ENCODE peak calls at places on chromosomes 4 and X, in seven cellular contexts. One of them, this sample, is unnamed.
A peak's percentile ranks its signal among the peaks of the same experiment; 100 is the strongest.

GRCh38 chr4:188372051-188372450 is 232.8 kb downstream of the TRIML1 start:
- DNase-seq in SK-N-SH: no peak
- DNase-seq in K562: no peak
- DNase-seq in GM12891: no peak
- DNase-seq in H1: no peak
- DNase-seq in GM12878: no peak
- DNase-seq in HepG2: no peak
- DNase-seq in this sample: no peak

GRCh38 chr4:48879561-48880442 is 26.8 kb downstream of the OCIAD2 start:
- DNase-seq in SK-N-SH: no peak
- DNase-seq in K562: no peak
- DNase-seq in GM12891: no peak
- DNase-seq in H1: no peak
- DNase-seq in GM12878: no peak
- DNase-seq in HepG2: no peak
- DNase-seq in this sample: no peak

GRCh38 chr4:76607266-76607799 is 172.3 kb downstream of the SHROOM3 start:
- DNase-seq in SK-N-SH: no peak
- DNase-seq in K562: no peak
- DNase-seq in GM12891: peak; percentile 18
- DNase-seq in H1: no peak
- DNase-seq in GM12878: peak; percentile 62
- DNase-seq in HepG2: no peak
- DNase-seq in this sample: peak; percentile 19

GRCh38 chrX:39260965-39261364 is 459.7 kb downstream of the MID1IP1 start:
- DNase-seq in SK-N-SH: no peak
- DNase-seq in K562: no peak
- DNase-seq in GM12891: no peak
- DNase-seq in H1: no peak
- DNase-seq in GM12878: no peak
- DNase-seq in HepG2: no peak
- DNase-seq in this sample: no peak

GRCh38 chrX:115324194-115324593 is 34.7 kb downstream of the LUZP4 start:
- DNase-seq in SK-N-SH: no peak
- DNase-seq in K562: no peak
- DNase-seq in GM12891: no peak
- DNase-seq in H1: no peak
- DNase-seq in GM12878: no peak
- DNase-seq in HepG2: no peak
- DNase-seq in this sample: no peak

GRCh38 chrX:24026403-24026801 is 584 bp downstream of the KLHL15 start:
- DNase-seq in SK-N-SH: peak; percentile 48
- DNase-seq in K562: no peak
- DNase-seq in GM12891: no peak
- DNase-seq in H1: no peak
- DNase-seq in GM12878: no peak
- DNase-seq in HepG2: no peak
- DNase-seq in this sample: no peak

GRCh38 chrX:23937100-23937499 is 29.3 kb downstream of the CXorf58 start:
- DNase-seq in SK-N-SH: no peak
- DNase-seq in K562: peak; percentile 14
- DNase-seq in GM12891: no peak
- DNase-seq in H1: no peak
- DNase-seq in GM12878: no peak
- DNase-seq in HepG2: no peak
- DNase-seq in this sample: no peak

GRCh38 chr4:37594095-37594494 is 92.1 kb downstream of the RELL1 start:
- DNase-seq in SK-N-SH: no peak
- DNase-seq in K562: no peak
- DNase-seq in GM12891: no peak
- DNase-seq in H1: no peak
- DNase-seq in GM12878: no peak
- DNase-seq in HepG2: no peak
- DNase-seq in this sample: no peak

GRCh38 chrX:12946838-12947544 is 27.9 kb upstream of the TMSB4X start:
- DNase-seq in SK-N-SH: peak; percentile 62
- DNase-seq in K562: peak; percentile 71
- DNase-seq in GM12891: no peak
- DNase-seq in H1: peak; percentile 86
- DNase-seq in GM12878: peak; percentile 85
- DNase-seq in HepG2: peak; percentile 47
- DNase-seq in this sample: no peak

GRCh38 chrX:9650091-9650490 is 115.6 kb downstream of the GPR143 start:
- DNase-seq in SK-N-SH: no peak
- DNase-seq in K562: no peak
- DNase-seq in GM12891: no peak
- DNase-seq in H1: no peak
- DNase-seq in GM12878: no peak
- DNase-seq in HepG2: no peak
- DNase-seq in this sample: no peak

GRCh38 chr4:182257503-182257902 is 14.3 kb downstream of the TENM3 start:
- DNase-seq in SK-N-SH: no peak
- DNase-seq in K562: no peak
- DNase-seq in GM12891: no peak
- DNase-seq in H1: no peak
- DNase-seq in GM12878: no peak
- DNase-seq in HepG2: no peak
- DNase-seq in this sample: no peak

GRCh38 chr4:57270350-57270749 is 160.2 kb upstream of the IGFBP7 start:
- DNase-seq in SK-N-SH: no peak
- DNase-seq in K562: no peak
- DNase-seq in GM12891: no peak
- DNase-seq in H1: no peak
- DNase-seq in GM12878: no peak
- DNase-seq in HepG2: no peak
- DNase-seq in this sample: no peak

GRCh38 chrX:149021164-149021563 is 483.9 kb downstream of the IDS start:
- DNase-seq in SK-N-SH: no peak
- DNase-seq in K562: no peak
- DNase-seq in GM12891: no peak
- DNase-seq in H1: no peak
- DNase-seq in GM12878: no peak
- DNase-seq in HepG2: no peak
- DNase-seq in this sample: no peak

GRCh38 chr4:159238631-159239030 is 135.8 kb downstream of the RAPGEF2 start:
- DNase-seq in SK-N-SH: no peak
- DNase-seq in K562: no peak
- DNase-seq in GM12891: no peak
- DNase-seq in H1: no peak
- DNase-seq in GM12878: no peak
- DNase-seq in HepG2: no peak
- DNase-seq in this sample: no peak

GRCh38 chrX:136528645-136529315 is 3.2 kb upstream of the VGLL1 start:
- DNase-seq in SK-N-SH: no peak
- DNase-seq in K562: peak; percentile 29
- DNase-seq in GM12891: no peak
- DNase-seq in H1: peak; percentile 40
- DNase-seq in GM12878: no peak
- DNase-seq in HepG2: no peak
- DNase-seq in this sample: no peak

GRCh38 chr4:7811536-7812190 is 128.0 kb downstream of the AFAP1 start:
- DNase-seq in SK-N-SH: no peak
- DNase-seq in K562: no peak
- DNase-seq in GM12891: no peak
- DNase-seq in H1: no peak
- DNase-seq in GM12878: no peak
- DNase-seq in HepG2: no peak
- DNase-seq in this sample: no peak

GRCh38 chr4:112978691-112979472 is 70.6 kb upstream of the ANK2 start:
- DNase-seq in SK-N-SH: no peak
- DNase-seq in K562: no peak
- DNase-seq in GM12891: no peak
- DNase-seq in H1: no peak
- DNase-seq in GM12878: no peak
- DNase-seq in HepG2: no peak
- DNase-seq in this sample: no peak

GRCh38 chrX:37871626-37872302 is 24.4 kb upstream of the DYNLT3 start:
- DNase-seq in SK-N-SH: no peak
- DNase-seq in K562: peak; percentile 31
- DNase-seq in GM12891: no peak
- DNase-seq in H1: no peak
- DNase-seq in GM12878: no peak
- DNase-seq in HepG2: no peak
- DNase-seq in this sample: no peak

GRCh38 chr4:81631958-81632439 is 160.3 kb upstream of the RASGEF1B start:
- DNase-seq in SK-N-SH: no peak
- DNase-seq in K562: peak; percentile 7
- DNase-seq in GM12891: no peak
- DNase-seq in H1: no peak
- DNase-seq in GM12878: no peak
- DNase-seq in HepG2: peak; percentile 49
- DNase-seq in this sample: no peak

GRCh38 chr4:111788046-111788642 is 357.1 kb upstream of the FAM241A start:
- DNase-seq in SK-N-SH: no peak
- DNase-seq in K562: no peak
- DNase-seq in GM12891: no peak
- DNase-seq in H1: peak; percentile 68
- DNase-seq in GM12878: no peak
- DNase-seq in HepG2: no peak
- DNase-seq in this sample: no peak

GRCh38 chrX:139194571-139195280 is 335.8 kb upstream of the F9 start:
- DNase-seq in SK-N-SH: no peak
- DNase-seq in K562: peak; percentile 47
- DNase-seq in GM12891: no peak
- DNase-seq in H1: no peak
- DNase-seq in GM12878: no peak
- DNase-seq in HepG2: no peak
- DNase-seq in this sample: no peak

GRCh38 chrX:71181558-71181909 is 36.9 kb downstream of the NLGN3 start:
- DNase-seq in SK-N-SH: peak; percentile 41
- DNase-seq in K562: peak; percentile 12
- DNase-seq in GM12891: no peak
- DNase-seq in H1: no peak
- DNase-seq in GM12878: no peak
- DNase-seq in HepG2: no peak
- DNase-seq in this sample: no peak

GRCh38 chr4:145770124-145770523 is 90.2 kb downstream of the C4orf51 start:
- DNase-seq in SK-N-SH: no peak
- DNase-seq in K562: no peak
- DNase-seq in GM12891: no peak
- DNase-seq in H1: no peak
- DNase-seq in GM12878: no peak
- DNase-seq in HepG2: no peak
- DNase-seq in this sample: no peak

GRCh38 chrX:115968436-115969252 is 201.9 kb upstream of the AGTR2 start:
- DNase-seq in SK-N-SH: peak; percentile 76
- DNase-seq in K562: no peak
- DNase-seq in GM12891: no peak
- DNase-seq in H1: peak; percentile 72
- DNase-seq in GM12878: no peak
- DNase-seq in HepG2: no peak
- DNase-seq in this sample: no peak

GRCh38 chr4:118888666-118889312 is at the start of gene SYNPO2:
- DNase-seq in SK-N-SH: peak; percentile 78
- DNase-seq in K562: no peak
- DNase-seq in GM12891: peak; percentile 21
- DNase-seq in H1: peak; percentile 85
- DNase-seq in GM12878: no peak
- DNase-seq in HepG2: no peak
- DNase-seq in this sample: peak; percentile 9
- TF ChIP-seq TAF1 in SK-N-SH: peak; percentile 99
- TF ChIP-seq TAF1 in K562: no peak
- TF ChIP-seq TAF1 in GM12891: no peak
- TF ChIP-seq TAF1 in H1: peak; percentile 82
- TF ChIP-seq TAF1 in GM12878: no peak
- TF ChIP-seq TAF1 in HepG2: no peak
- TF ChIP-seq TAF1 in this sample: no peak

DNA sequence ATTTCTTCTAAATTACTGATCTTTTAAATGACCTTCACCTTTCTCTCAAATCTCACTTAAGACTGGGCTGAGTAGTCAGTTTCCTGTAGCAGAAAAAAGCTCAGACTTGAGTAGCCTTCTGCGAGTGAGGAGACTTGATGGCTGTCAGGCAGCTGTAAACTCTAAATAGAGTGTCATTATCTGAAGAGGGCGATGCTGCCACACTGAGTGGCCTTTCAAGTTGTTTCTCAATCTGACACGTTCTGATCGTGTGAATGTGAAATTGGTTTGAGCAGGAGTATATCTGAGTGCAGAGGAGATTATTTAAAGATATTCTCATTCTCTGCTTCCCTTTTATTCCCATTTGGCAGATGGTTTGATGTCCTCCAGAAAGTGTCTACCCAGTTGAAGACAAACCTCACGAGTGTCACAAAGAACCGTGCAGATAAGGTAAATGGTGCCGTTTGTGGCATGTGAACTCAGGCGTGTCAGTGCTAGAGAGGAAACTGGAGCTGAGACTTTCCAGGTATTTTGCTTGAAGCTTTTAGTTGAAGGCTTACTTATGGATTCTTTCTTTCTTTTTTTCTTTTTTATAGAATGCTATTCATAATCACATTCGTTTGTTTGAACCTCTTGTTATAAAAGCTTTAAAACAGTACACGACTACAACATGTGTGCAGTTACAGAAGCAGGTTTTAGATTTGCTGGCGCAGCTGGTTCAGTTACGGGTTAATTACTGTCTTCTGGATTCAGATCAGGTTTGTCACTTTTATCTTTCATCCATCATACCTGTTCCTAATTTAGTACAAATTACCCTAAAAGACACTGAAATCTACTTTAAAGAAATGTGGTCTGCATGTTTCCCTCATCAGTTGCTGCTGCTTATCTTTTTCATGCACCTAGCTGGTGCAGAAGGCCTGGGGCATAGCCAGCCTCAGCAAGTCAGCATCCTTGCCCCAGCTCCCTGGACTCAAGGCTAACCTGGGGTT is 74.3 kb upstream of the MSANTD1 start:
- DNase-seq in SK-N-SH: no peak
- DNase-seq in K562: no peak
- DNase-seq in GM12891: no peak
- DNase-seq in H1: no peak
- DNase-seq in GM12878: no peak
- DNase-seq in HepG2: no peak
- DNase-seq in this sample: no peak
- TF ChIP-seq TAF1 in SK-N-SH: no peak
- TF ChIP-seq TAF1 in K562: no peak
- TF ChIP-seq TAF1 in GM12891: no peak
- TF ChIP-seq TAF1 in H1: no peak
- TF ChIP-seq TAF1 in GM12878: no peak
- TF ChIP-seq TAF1 in HepG2: no peak
- TF ChIP-seq TAF1 in this sample: no peak

GRCh38 chr4:19583827-19584569 is 667.7 kb upstream of the SLIT2 start:
- DNase-seq in SK-N-SH: no peak
- DNase-seq in K562: no peak
- DNase-seq in GM12891: no peak
- DNase-seq in H1: no peak
- DNase-seq in GM12878: no peak
- DNase-seq in HepG2: no peak
- DNase-seq in this sample: no peak
- TF ChIP-seq TAF1 in SK-N-SH: no peak
- TF ChIP-seq TAF1 in K562: no peak
- TF ChIP-seq TAF1 in GM12891: no peak
- TF ChIP-seq TAF1 in H1: no peak
- TF ChIP-seq TAF1 in GM12878: no peak
- TF ChIP-seq TAF1 in HepG2: no peak
- TF ChIP-seq TAF1 in this sample: no peak

DNA sequence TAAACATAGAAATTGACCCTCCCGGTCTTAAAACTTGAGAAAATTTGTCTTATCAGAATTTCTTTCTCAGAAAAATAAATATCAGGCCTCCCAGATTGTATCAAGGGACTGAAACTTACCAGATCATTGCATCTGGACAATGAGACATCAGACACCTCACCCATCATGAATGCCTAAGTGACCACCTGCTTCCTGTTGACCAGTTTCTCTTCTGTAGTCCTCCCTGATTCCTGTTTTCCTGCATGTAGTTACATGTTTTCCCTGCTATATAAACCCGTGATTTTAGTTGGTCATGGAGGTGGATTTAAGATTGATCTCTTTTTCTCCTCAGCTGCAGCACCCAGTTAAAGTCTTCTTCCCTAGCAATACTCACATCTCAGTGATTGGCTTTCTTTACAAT is 548.1 kb downstream of the PPP4R3C start:
- DNase-seq in SK-N-SH: no peak
- DNase-seq in K562: no peak
- DNase-seq in GM12891: no peak
- DNase-seq in H1: no peak
- DNase-seq in GM12878: no peak
- DNase-seq in HepG2: no peak
- DNase-seq in this sample: no peak
- TF ChIP-seq TAF1 in SK-N-SH: no peak
- TF ChIP-seq TAF1 in K562: no peak
- TF ChIP-seq TAF1 in GM12891: no peak
- TF ChIP-seq TAF1 in H1: no peak
- TF ChIP-seq TAF1 in GM12878: no peak
- TF ChIP-seq TAF1 in HepG2: no peak
- TF ChIP-seq TAF1 in this sample: no peak

This sample was measured in GM12892.